ENCODE peak calls at places on chromosomes 12 and 14, in six cellular contexts. One of them, this sample, is unnamed.

GRCh38 chr12:2097617-2098016 is 44.8 kb downstream of the CACNA1C start:
- DNase-seq in immature natural killer cell: no peak
- DNase-seq in epithelial cell of esophagus: no peak
- DNase-seq in right cardiac atrium: no peak
- DNase-seq in NAMALWA: no peak
- DNase-seq in anterior cingulate cortex: no peak
- DNase-seq in this sample: no peak

GRCh38 chr12:30792648-30793499 is 38.1 kb upstream of the CAPRIN2 start:
- DNase-seq in immature natural killer cell: no peak
- DNase-seq in epithelial cell of esophagus: peak; percentile 82
- DNase-seq in right cardiac atrium: no peak
- DNase-seq in NAMALWA: no peak
- DNase-seq in anterior cingulate cortex: no peak
- DNase-seq in this sample: peak; percentile 68

GRCh38 chr12:105862163-105862821 is 276.5 kb downstream of the NUAK1 start:
- DNase-seq in immature natural killer cell: no peak
- DNase-seq in epithelial cell of esophagus: no peak
- DNase-seq in right cardiac atrium: no peak
- DNase-seq in NAMALWA: no peak
- DNase-seq in anterior cingulate cortex: no peak
- DNase-seq in this sample: no peak

GRCh38 chr12:128790653-128791373 is 32.9 kb downstream of the SLC15A4 start:
- DNase-seq in immature natural killer cell: no peak
- DNase-seq in epithelial cell of esophagus: no peak
- DNase-seq in right cardiac atrium: no peak
- DNase-seq in NAMALWA: no peak
- DNase-seq in anterior cingulate cortex: no peak
- DNase-seq in this sample: no peak

GRCh38 chr14:92724516-92725340 is 23.7 kb downstream of the LGMN start:
- DNase-seq in immature natural killer cell: no peak
- DNase-seq in epithelial cell of esophagus: no peak
- DNase-seq in right cardiac atrium: peak; percentile 61
- DNase-seq in NAMALWA: no peak
- DNase-seq in anterior cingulate cortex: no peak
- DNase-seq in this sample: no peak

GRCh38 chr12:117456076-117456475 is 94.7 kb upstream of the NOS1 start:
- DNase-seq in immature natural killer cell: no peak
- DNase-seq in epithelial cell of esophagus: no peak
- DNase-seq in right cardiac atrium: no peak
- DNase-seq in NAMALWA: no peak
- DNase-seq in anterior cingulate cortex: no peak
- DNase-seq in this sample: no peak

GRCh38 chr12:26246483-26247164 is 51.3 kb downstream of the SSPN start:
- DNase-seq in immature natural killer cell: no peak
- DNase-seq in epithelial cell of esophagus: peak; percentile 95
- DNase-seq in right cardiac atrium: no peak
- DNase-seq in NAMALWA: no peak
- DNase-seq in anterior cingulate cortex: no peak
- DNase-seq in this sample: peak; percentile 82

GRCh38 chr12:101935769-101936741 is 58.7 kb downstream of the DRAM1 start:
- DNase-seq in immature natural killer cell: no peak
- DNase-seq in epithelial cell of esophagus: peak; percentile 97
- DNase-seq in right cardiac atrium: peak; percentile 80
- DNase-seq in NAMALWA: peak; percentile 12
- DNase-seq in anterior cingulate cortex: no peak
- DNase-seq in this sample: peak; percentile 91

GRCh38 chr14:51290132-51290531 is 50.1 kb downstream of the TMX1 start:
- DNase-seq in immature natural killer cell: no peak
- DNase-seq in epithelial cell of esophagus: no peak
- DNase-seq in right cardiac atrium: no peak
- DNase-seq in NAMALWA: no peak
- DNase-seq in anterior cingulate cortex: no peak
- DNase-seq in this sample: no peak

GRCh38 chr12:123085730-123086487 is 65.0 kb downstream of the PITPNM2 start:
- DNase-seq in immature natural killer cell: no peak
- DNase-seq in epithelial cell of esophagus: peak; percentile 86
- DNase-seq in right cardiac atrium: peak; percentile 59
- DNase-seq in NAMALWA: peak; percentile 56
- DNase-seq in anterior cingulate cortex: no peak
- DNase-seq in this sample: peak; percentile 95

GRCh38 chr12:79725987-79726386 is 35.2 kb upstream of the PAWR start:
- DNase-seq in immature natural killer cell: no peak
- DNase-seq in epithelial cell of esophagus: peak; percentile 90
- DNase-seq in right cardiac atrium: no peak
- DNase-seq in NAMALWA: no peak
- DNase-seq in anterior cingulate cortex: no peak
- DNase-seq in this sample: peak; percentile 75

GRCh38 chr14:103337794-103338193 is 3.8 kb downstream of the EIF5 start:
- DNase-seq in immature natural killer cell: no peak
- DNase-seq in epithelial cell of esophagus: no peak
- DNase-seq in right cardiac atrium: no peak
- DNase-seq in NAMALWA: no peak
- DNase-seq in anterior cingulate cortex: no peak
- DNase-seq in this sample: no peak

GRCh38 chr14:101360045-101360931 is 201.0 kb upstream of the DIO3 start:
- DNase-seq in immature natural killer cell: no peak
- DNase-seq in epithelial cell of esophagus: no peak
- DNase-seq in right cardiac atrium: peak; percentile 57
- DNase-seq in NAMALWA: peak; percentile 89
- DNase-seq in anterior cingulate cortex: no peak
- DNase-seq in this sample: no peak

GRCh38 chr12:87378526-87378925 is 650.7 kb downstream of the C12orf50 start:
- DNase-seq in immature natural killer cell: no peak
- DNase-seq in epithelial cell of esophagus: peak; percentile 16
- DNase-seq in right cardiac atrium: no peak
- DNase-seq in NAMALWA: no peak
- DNase-seq in anterior cingulate cortex: no peak
- DNase-seq in this sample: no peak

GRCh38 chr12:93704625-93705024 is 27.4 kb downstream of the CRADD start:
- DNase-seq in immature natural killer cell: no peak
- DNase-seq in epithelial cell of esophagus: no peak
- DNase-seq in right cardiac atrium: no peak
- DNase-seq in NAMALWA: no peak
- DNase-seq in anterior cingulate cortex: no peak
- DNase-seq in this sample: no peak

GRCh38 chr14:64746298-64747250 is 42.4 kb downstream of the PLEKHG3 start:
- DNase-seq in immature natural killer cell: no peak
- DNase-seq in epithelial cell of esophagus: no peak
- DNase-seq in right cardiac atrium: no peak
- DNase-seq in NAMALWA: no peak
- DNase-seq in anterior cingulate cortex: no peak
- DNase-seq in this sample: no peak

GRCh38 chr14:78243187-78243586 is 73.0 kb downstream of the NRXN3 start:
- DNase-seq in immature natural killer cell: no peak
- DNase-seq in epithelial cell of esophagus: no peak
- DNase-seq in right cardiac atrium: no peak
- DNase-seq in NAMALWA: no peak
- DNase-seq in anterior cingulate cortex: no peak
- DNase-seq in this sample: no peak

GRCh38 chr14:50985816-50986396 is 41.6 kb upstream of the PYGL start:
- DNase-seq in immature natural killer cell: no peak
- DNase-seq in epithelial cell of esophagus: no peak
- DNase-seq in right cardiac atrium: no peak
- DNase-seq in NAMALWA: no peak
- DNase-seq in anterior cingulate cortex: no peak
- DNase-seq in this sample: no peak